ENCODE peak calls at places on chromosomes 3 and 15, in ten cellular contexts. V is GM23248; O is IMR-90; H is endodermal cell; J is psoas muscle; M is HCT116; X is CD8-positive, alpha-beta T cell; L is neuronal stem cell; C is CD8-positive, alpha-beta memory T cell; R is mesendoderm. P is an unnamed sample.

GRCh38 chr3:99678023-99678422 is 39.6 kb downstream of the COL8A1 start:
- DNase-seq in L (no peak), J (no peak), M (no peak), C (no peak), X (no peak), R (no peak), O (peak; percentile 95), H (no peak), V (peak; percentile 93), P (peak; percentile 9)

GRCh38 chr3:3015472-3016089 is 94.6 kb downstream of the IL5RA start:
- DNase-seq in V (peak; percentile 14), H (no peak), R (peak; percentile 59), C (no peak), M (peak; percentile 8), J (no peak), X (no peak), L (peak; percentile 40), O (peak; percentile 23), P (no peak)

GRCh38 chr3:150203273-150203672 is 204.8 kb upstream of the TSC22D2 start:
- DNase-seq in V (peak; percentile 73), C (no peak), O (no peak), R (no peak), L (no peak), X (no peak), H (no peak), M (no peak), J (no peak), P (no peak)

GRCh38 chr3:58117561-58118305 is 93.0 kb downstream of the DNASE1L3 start:
- DNase-seq in M (no peak), C (no peak), J (peak; percentile 40), V (peak; percentile 45), L (no peak), H (peak; percentile 59), X (no peak), R (peak; percentile 71), O (peak; percentile 22), P (no peak)

GRCh38 chr3:20401253-20401652 is 215.2 kb upstream of the SGO1 start:
- DNase-seq in L (no peak), C (no peak), J (no peak), M (no peak), O (no peak), H (no peak), R (no peak), X (no peak), V (peak; percentile 50), P (no peak)

GRCh38 chr15:25248583-25249235 is 190.1 kb downstream of the UBE3A start:
- DNase-seq in X (peak; percentile 36), R (no peak), M (no peak), J (peak; percentile 4), O (no peak), H (no peak), L (no peak), C (no peak), V (no peak), P (no peak)

GRCh38 chr3:139204756-139205155 is 139.1 kb upstream of the MRPS22 start:
- DNase-seq in L (no peak), C (no peak), R (no peak), X (no peak), H (no peak), M (no peak), V (peak; percentile 77), J (no peak), O (peak; percentile 50), P (no peak)

GRCh38 chr3:105729662-105730061 is 139.2 kb downstream of the CBLB start:
- DNase-seq in C (no peak), R (no peak), O (peak; percentile 40), V (peak; percentile 48), M (no peak), J (no peak), X (no peak), H (no peak), L (no peak), P (no peak)

GRCh38 chr15:73804421-73804820 is 51.3 kb upstream of the INSYN1 start:
- DNase-seq in L (no peak), R (no peak), V (no peak), H (no peak), M (no peak), O (no peak), X (no peak), C (no peak), J (no peak), P (no peak)

GRCh38 chr3:70973558-70973957 is 610.0 kb downstream of the FOXP1 start:
- DNase-seq in H (no peak), J (no peak), V (peak; percentile 76), L (no peak), M (no peak), O (peak; percentile 84), C (no peak), R (no peak), X (no peak), P (no peak)

GRCh38 chr3:189076459-189076858 is 95.3 kb upstream of the TPRG1 start:
- DNase-seq in C (no peak), X (no peak), M (no peak), H (no peak), J (no peak), O (no peak), L (no peak), V (no peak), R (no peak), P (no peak)

GRCh38 chr3:64873400-64873799 is 185.6 kb upstream of the ADAMTS9 start:
- DNase-seq in X (no peak), L (no peak), M (no peak), R (peak; percentile 53), C (no peak), H (no peak), O (no peak), V (no peak), J (no peak), P (no peak)

DNA sequence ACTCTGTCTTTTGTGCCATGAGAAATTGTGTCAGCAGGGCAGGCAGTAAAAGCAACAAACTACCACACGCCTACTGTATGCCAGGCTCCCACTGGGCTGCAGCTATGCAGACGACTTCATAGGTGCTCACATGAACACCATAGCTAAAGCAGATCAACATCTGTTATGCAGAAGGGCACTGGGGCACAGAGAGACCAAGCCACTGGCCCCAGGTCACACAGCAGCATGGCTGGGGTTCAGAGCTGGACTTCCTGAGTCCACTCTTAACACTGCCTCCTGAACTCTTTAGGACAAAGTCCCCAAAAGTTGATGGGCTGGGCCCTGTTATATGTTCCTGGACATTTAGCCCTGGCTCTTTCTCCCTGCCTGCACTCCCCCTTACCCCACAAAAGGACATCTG is 12.4 kb downstream of the TPRA1 start:
- DNase-seq in V (no peak), C (no peak), H (no peak), R (no peak), O (no peak), L (no peak), M (no peak), J (no peak), X (no peak), P (no peak)
- H3K4me3 ChIP-seq in V (no peak overlapping the region), C (no peak overlapping the region), H (no peak overlapping the region), R (no peak overlapping the region), O (no peak overlapping the region), L (no peak overlapping the region), M (no peak overlapping the region), J (no peak overlapping the region), X (no peak overlapping the region), P (no peak overlapping the region)

GRCh38 chr3:53696401-53697172 is 149.6 kb downstream of the CHDH start:
- DNase-seq in O (no peak), X (no peak), M (no peak), V (peak; percentile 25), L (no peak), J (no peak), C (no peak), R (peak; percentile 60), H (peak; percentile 72), P (no peak)
- H3K27ac ChIP-seq in O (no peak overlapping the region), X (no peak overlapping the region), M (no peak overlapping the region), V (no peak overlapping the region), L (no peak overlapping the region), J (no peak overlapping the region), C (no peak overlapping the region), R (no peak overlapping the region), H (no peak overlapping the region), P (no peak overlapping the region)

GRCh38 chr15:65085207-65085753 is 8.7 kb downstream of the KBTBD13 start:
- DNase-seq in L (no peak), O (no peak), J (no peak), R (no peak), M (no peak), X (no peak), H (peak; percentile 44), C (no peak), V (no peak), P (no peak)
- H3K4me3 ChIP-seq in L (no peak overlapping the region), O (no peak overlapping the region), J (no peak overlapping the region), R (no peak overlapping the region), M (no peak overlapping the region), X (no peak overlapping the region), H (no peak overlapping the region), C (no peak overlapping the region), V (no peak overlapping the region), P (no peak overlapping the region)

DNA sequence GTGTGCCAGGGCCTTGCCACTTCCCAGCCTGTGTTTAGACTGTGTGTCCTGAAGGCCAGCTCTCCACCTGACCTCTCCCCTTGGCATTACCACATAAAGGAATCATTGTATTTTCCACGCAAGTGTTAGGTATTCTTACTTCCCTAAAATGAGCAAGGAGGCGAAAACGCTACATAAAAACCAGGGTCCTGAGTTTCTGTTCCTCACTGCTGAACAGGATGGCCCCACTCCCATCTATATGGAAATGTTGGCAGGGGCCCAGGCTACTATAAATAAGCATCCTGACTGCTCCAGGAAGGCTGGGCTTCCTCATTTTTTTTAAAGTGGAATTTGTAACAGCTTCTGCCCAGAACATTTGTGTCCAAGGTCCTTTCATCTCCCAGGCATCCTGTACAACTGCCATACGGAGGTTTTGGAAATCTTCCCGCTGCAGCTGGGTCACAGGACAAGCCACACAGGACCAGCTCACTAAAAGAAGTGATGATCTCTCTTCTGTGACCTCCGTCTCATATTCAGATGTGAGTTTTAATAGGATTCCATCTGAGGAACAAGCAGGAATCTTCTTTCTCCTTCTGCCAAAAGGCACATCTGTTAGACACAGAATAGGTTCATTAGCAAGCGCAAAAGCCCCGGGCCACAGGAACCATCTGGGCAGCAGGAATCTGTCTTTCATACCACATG is 56.5 kb upstream of the LIMD1 start:
- DNase-seq in X (no peak), H (no peak), O (peak; percentile 60), M (no peak), C (no peak), R (no peak), V (no peak), J (no peak), L (no peak), P (no peak)
- H3K27ac ChIP-seq in X (no peak overlapping the region), H (peak overlapping the region; percentile 83), O (no peak overlapping the region), M (no peak overlapping the region), C (no peak overlapping the region), R (no peak overlapping the region), V (no peak overlapping the region), J (peak overlapping the region; percentile 65), L (no peak overlapping the region), P (no peak overlapping the region)

GRCh38 chr15:51266548-51266947 is 71.8 kb downstream of the CYP19A1 start:
- DNase-seq in J (no peak), L (no peak), M (no peak), C (no peak), V (peak; percentile 50), R (peak; percentile 11), X (no peak), O (no peak), H (no peak), P (no peak)
- H3K4me3 ChIP-seq in J (peak overlapping the region; percentile 58), L (peak overlapping the region; percentile 33), M (no peak overlapping the region), C (no peak overlapping the region), V (peak overlapping the region; percentile 75), R (no peak overlapping the region), X (no peak overlapping the region), O (no peak overlapping the region), H (peak overlapping the region; percentile 69), P (no peak overlapping the region)

GRCh38 chr15:63202858-63203257 is 13.5 kb downstream of the RAB8B start:
- DNase-seq in X (no peak), J (no peak), R (no peak), V (no peak), O (no peak), C (no peak), M (no peak), L (no peak), H (no peak), P (no peak)
- H3K27ac ChIP-seq in X (no peak overlapping the region), J (no peak overlapping the region), R (no peak overlapping the region), V (no peak overlapping the region), O (no peak overlapping the region), C (no peak overlapping the region), M (no peak overlapping the region), L (no peak overlapping the region), H (no peak overlapping the region), P (no peak overlapping the region)

P was measured in SJSA1.